ENCODE peak calls at places on chromosomes 12 and 14, in nine cellular contexts. I is stomach, X is HepG2, S is breast epithelium, Q is K562, F is endothelial cell of umbilical vein, K is suprapubic skin, Y is transverse colon, W is GM23338. U is an unnamed sample.

GRCh38 chr12:49929581-49929980 is 21.0 kb upstream of the AQP2 start:
- DNase-seq in I (no peak), X (no peak), S (no peak), Q (no peak), F (no peak), K (no peak), Y (no peak), W (no peak), U (no peak)

GRCh38 chr14:22428681-22429315 is 160.2 kb downstream of the DAD1 start:
- DNase-seq in I (no peak), X (no peak), S (no peak), Q (peak; percentile 23), F (peak; percentile 78), K (no peak), Y (no peak), W (no peak), U (no peak)

GRCh38 chr14:59919582-59920377 is at the start of gene LRRC9:
- DNase-seq in I (no peak), X (peak; percentile 93), S (no peak), Q (no peak), F (no peak), K (peak; percentile 78), Y (peak; percentile 14), W (peak; percentile 97), U (no peak)

GRCh38 chr14:96978525-96979272 is 181.5 kb downstream of the VRK1 start:
- DNase-seq in I (no peak), X (no peak), S (no peak), Q (no peak), F (no peak), K (no peak), Y (no peak), W (no peak), U (no peak)

GRCh38 chr14:95321201-95321600 is 1.5 kb upstream of the CLMN start:
- DNase-seq in I (no peak), X (no peak), S (no peak), Q (no peak), F (no peak), K (no peak), Y (no peak), W (no peak), U (no peak)

GRCh38 chr12:132561784-132562156 is 48.6 kb downstream of the LRCOL1 start:
- DNase-seq in I (peak; percentile 36), X (no peak), S (no peak), Q (peak; percentile 39), F (no peak), K (no peak), Y (no peak), W (peak; percentile 82), U (no peak)

GRCh38 chr12:53073881-53074280 is 5.3 kb downstream of the SPRYD3 start:
- DNase-seq in I (no peak), X (no peak), S (no peak), Q (no peak), F (no peak), K (peak; percentile 67), Y (no peak), W (no peak), U (peak; percentile 91)

GRCh38 chr12:94207467-94208432 is 59.4 kb downstream of the PLXNC1 start:
- DNase-seq in I (no peak), X (no peak), S (no peak), Q (peak; percentile 59), F (no peak), K (no peak), Y (peak; percentile 41), W (no peak), U (no peak)

GRCh38 chr12:81162725-81163124 is 84.8 kb downstream of the ACSS3 start:
- DNase-seq in I (no peak), X (no peak), S (no peak), Q (no peak), F (no peak), K (no peak), Y (no peak), W (no peak), U (no peak)

GRCh38 chr14:69501362-69501964 is 16.9 kb downstream of the PLEKHD1 start:
- DNase-seq in I (no peak), X (no peak), S (no peak), Q (no peak), F (no peak), K (no peak), Y (no peak), W (no peak), U (no peak)

GRCh38 chr14:20970983-20971704 is 15.9 kb downstream of the RNASE2 start:
- DNase-seq in I (peak; percentile 87), X (peak; percentile 80), S (peak; percentile 78), Q (peak; percentile 84), F (peak; percentile 86), K (peak; percentile 91), Y (peak; percentile 82), W (peak; percentile 95), U (peak; percentile 97)

GRCh38 chr12:13173012-13173441 is 23.5 kb upstream of the EMP1 start:
- DNase-seq in I (no peak), X (no peak), S (no peak), Q (no peak), F (no peak), K (no peak), Y (no peak), W (no peak), U (peak; percentile 24)

GRCh38 chr14:97065305-97066067 is 268.3 kb downstream of the VRK1 start:
- DNase-seq in I (no peak), X (no peak), S (no peak), Q (no peak), F (no peak), K (no peak), Y (no peak), W (no peak), U (no peak)

GRCh38 chr12:6961278-6961694 is 9.2 kb downstream of the PHB2 start:
- DNase-seq in I (peak; percentile 76), X (no peak), S (peak; percentile 77), Q (peak; percentile 70), F (no peak), K (no peak), Y (peak; percentile 83), W (no peak), U (no peak)

GRCh38 chr12:111557271-111558106 is 41.6 kb downstream of the ATXN2 start:
- DNase-seq in I (no peak), X (no peak), S (no peak), Q (no peak), F (no peak), K (no peak), Y (no peak), W (no peak), U (no peak)

GRCh38 chr12:30269491-30269890 is 426.2 kb downstream of the IPO8 start:
- DNase-seq in I (no peak), X (no peak), S (no peak), Q (no peak), F (no peak), K (no peak), Y (no peak), W (no peak), U (no peak)

GRCh38 chr14:31947680-31948580 is 129.2 kb upstream of the ARHGAP5 start:
- DNase-seq in I (no peak), X (no peak), S (no peak), Q (no peak), F (no peak), K (no peak), Y (no peak), W (no peak), U (no peak)

GRCh38 chr12:82805812-82806497 is 119.2 kb downstream of the TMTC2 start:
- DNase-seq in I (no peak), X (no peak), S (no peak), Q (no peak), F (no peak), K (no peak), Y (no peak), W (no peak), U (no peak)

GRCh38 chr14:61160798-61161197 is 120.3 kb downstream of the TMEM30B start:
- DNase-seq in I (no peak), X (no peak), S (no peak), Q (no peak), F (no peak), K (no peak), Y (no peak), W (no peak), U (peak; percentile 4)
- H3K4me1 ChIP-seq in I (no peaks in the 10 kb centered on the region), X (no peaks in the 10 kb centered on the region), S (no peaks in the 10 kb centered on the region), Q (no peaks in the 10 kb centered on the region), F (no peaks in the 10 kb centered on the region), K (no peaks in the 10 kb centered on the region), Y (no peaks in the 10 kb centered on the region), W (no peaks in the 10 kb centered on the region), U (no peaks in the 10 kb centered on the region)

DNA sequence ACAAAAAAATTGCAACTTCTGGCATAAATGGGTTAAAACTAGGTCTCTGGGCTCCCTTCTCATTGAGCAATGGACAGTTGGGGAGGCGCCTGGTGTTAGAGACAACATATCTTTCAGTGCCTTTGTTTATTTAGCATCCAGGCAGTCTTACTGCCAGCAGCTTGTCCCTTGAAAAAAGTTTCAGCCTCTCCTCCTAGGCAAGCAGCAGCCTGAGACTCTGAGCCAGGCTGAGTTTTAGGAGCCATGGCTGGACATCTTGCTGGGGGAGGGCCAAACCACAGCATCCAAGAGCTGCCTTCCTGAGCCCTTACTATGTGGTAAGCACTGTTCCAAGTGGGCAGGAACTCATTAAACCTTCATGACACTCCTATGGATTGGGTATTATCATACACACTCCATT is 10.1 kb upstream of the JDP2 start:
- DNase-seq in I (no peak), X (peak; percentile 18), S (peak; percentile 24), Q (peak; percentile 12), F (no peak), K (no peak), Y (no peak), W (no peak), U (no peak)
- TF ChIP-seq POLR2AphosphoS5 in I (no peak), X (no peak), S (no peak), Q (no peak), F (no peak), K (no peak), Y (no peak), W (no peak), U (no peak)

DNA sequence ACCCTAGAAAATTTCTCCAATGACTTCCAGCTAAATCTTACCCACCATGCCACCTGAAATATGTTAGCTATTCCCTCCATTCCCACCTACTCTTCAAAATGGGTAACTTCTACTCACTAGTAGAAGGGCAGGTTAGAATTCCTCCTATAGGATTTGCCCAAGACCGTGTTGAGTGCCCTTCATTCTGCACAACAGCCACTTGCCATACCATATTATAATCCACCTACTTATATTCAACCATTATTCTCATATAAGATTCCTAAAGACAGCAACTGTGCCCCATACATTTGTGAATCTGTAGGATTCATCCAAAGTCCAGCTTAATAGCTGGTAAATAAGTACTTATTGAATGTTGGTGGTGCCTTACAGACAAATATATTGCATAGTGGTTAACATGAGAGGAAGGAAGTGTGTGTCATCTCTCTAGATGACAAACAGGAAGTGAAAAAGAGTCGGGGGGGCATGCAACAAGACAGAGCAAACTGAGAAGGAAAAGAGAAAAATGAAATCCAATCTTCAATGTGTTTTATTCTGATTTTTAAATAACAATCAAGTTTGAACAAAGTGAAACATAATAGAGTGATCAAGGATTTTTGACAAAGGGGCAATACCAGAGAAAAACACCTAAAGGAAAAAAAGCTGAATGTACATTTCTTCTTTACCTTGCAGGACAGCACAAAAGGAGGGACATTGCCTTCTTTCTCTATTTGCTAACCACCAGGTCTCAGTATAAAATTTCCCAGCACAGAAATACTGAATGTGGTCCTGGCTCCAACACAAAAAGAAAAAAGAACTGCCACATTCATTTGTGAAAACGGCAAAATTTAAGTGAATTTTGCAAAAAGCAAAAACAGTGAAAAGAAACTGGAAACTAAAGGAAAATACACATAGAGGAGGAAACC is 389.3 kb upstream of the USP15 start:
- DNase-seq in I (no peak), X (no peak), S (no peak), Q (no peak), F (no peak), K (no peak), Y (no peak), W (no peak), U (no peak)
- H3K4me3 ChIP-seq in I (no peak overlapping the region), X (no peak overlapping the region), S (peak overlapping the region; percentile 9), Q (no peak overlapping the region), F (no peak overlapping the region), K (no peak overlapping the region), Y (no peak overlapping the region), W (no peak overlapping the region), U (no peak overlapping the region)

GRCh38 chr12:114916124-114916523 is 232.1 kb upstream of the TBX3 start:
- DNase-seq in I (no peak), X (no peak), S (no peak), Q (no peak), F (no peak), K (no peak), Y (no peak), W (no peak), U (no peak)
- H3K4me1 ChIP-seq in I (no peaks in the 10 kb centered on the region), X (peaks cover 28% of the 10 kb centered on the region), S (no peaks in the 10 kb centered on the region), Q (no peaks in the 10 kb centered on the region), F (no peaks in the 10 kb centered on the region), K (peaks cover 2% of the 10 kb centered on the region), Y (peaks cover 4% of the 10 kb centered on the region), W (no peaks in the 10 kb centered on the region), U (peaks cover 7% of the 10 kb centered on the region)